ENCODE peak calls at places on chromosomes 7 and 10, in four cellular contexts. One of them, this sample, is unnamed.
A peak's percentile ranks its signal among the peaks of the same experiment; 100 is the strongest.

GRCh38 chr10:63166742-63167258 is 33.7 kb downstream of the NRBF2 start:
- DNase-seq in Daoy: peak; percentile 45
- DNase-seq in activated CD4-positive, alpha-beta memory T cell treated with anti-CD3 and anti-CD28 coated beads for 36 hours: no peak
- DNase-seq in DMS153: peak; percentile 57
- DNase-seq in this sample: peak; percentile 74

GRCh38 chr7:151683615-151684407 is 164.1 kb upstream of the RHEB start:
- DNase-seq in Daoy: no peak
- DNase-seq in activated CD4-positive, alpha-beta memory T cell treated with anti-CD3 and anti-CD28 coated beads for 36 hours: no peak
- DNase-seq in DMS153: no peak
- DNase-seq in this sample: no peak

GRCh38 chr10:86367339-86367951 is 850 bp upstream of the GRID1 start:
- DNase-seq in Daoy: no peak
- DNase-seq in activated CD4-positive, alpha-beta memory T cell treated with anti-CD3 and anti-CD28 coated beads for 36 hours: no peak
- DNase-seq in DMS153: no peak
- DNase-seq in this sample: no peak

GRCh38 chr7:144399946-144400345 is 3.5 kb downstream of the NOBOX start:
- DNase-seq in Daoy: no peak
- DNase-seq in activated CD4-positive, alpha-beta memory T cell treated with anti-CD3 and anti-CD28 coated beads for 36 hours: no peak
- DNase-seq in DMS153: no peak
- DNase-seq in this sample: no peak

GRCh38 chr10:112087953-112088352 is 95.6 kb downstream of the GPAM start:
- DNase-seq in Daoy: no peak
- DNase-seq in activated CD4-positive, alpha-beta memory T cell treated with anti-CD3 and anti-CD28 coated beads for 36 hours: no peak
- DNase-seq in DMS153: no peak
- DNase-seq in this sample: no peak

GRCh38 chr7:8363407-8364015 is 69.9 kb upstream of the NXPH1 start:
- DNase-seq in Daoy: no peak
- DNase-seq in activated CD4-positive, alpha-beta memory T cell treated with anti-CD3 and anti-CD28 coated beads for 36 hours: no peak
- DNase-seq in DMS153: peak; percentile 26
- DNase-seq in this sample: no peak

GRCh38 chr10:74337330-74338016 is 186.5 kb downstream of the ADK start:
- DNase-seq in Daoy: peak; percentile 15
- DNase-seq in activated CD4-positive, alpha-beta memory T cell treated with anti-CD3 and anti-CD28 coated beads for 36 hours: no peak
- DNase-seq in DMS153: no peak
- DNase-seq in this sample: no peak

GRCh38 chr10:27285093-27285492 is 44.5 kb upstream of the ACBD5 start:
- DNase-seq in Daoy: no peak
- DNase-seq in activated CD4-positive, alpha-beta memory T cell treated with anti-CD3 and anti-CD28 coated beads for 36 hours: peak; percentile 70
- DNase-seq in DMS153: no peak
- DNase-seq in this sample: peak; percentile 6

GRCh38 chr10:25177093-25177753 is 2.4 kb downstream of the GPR158 start:
- DNase-seq in Daoy: no peak
- DNase-seq in activated CD4-positive, alpha-beta memory T cell treated with anti-CD3 and anti-CD28 coated beads for 36 hours: no peak
- DNase-seq in DMS153: no peak
- DNase-seq in this sample: no peak

GRCh38 chr7:79091661-79092060 is 361.8 kb downstream of the MAGI2 start:
- DNase-seq in Daoy: no peak
- DNase-seq in activated CD4-positive, alpha-beta memory T cell treated with anti-CD3 and anti-CD28 coated beads for 36 hours: no peak
- DNase-seq in DMS153: no peak
- DNase-seq in this sample: no peak

GRCh38 chr7:150326657-150327268 is 3.4 kb upstream of the ACTR3C start:
- DNase-seq in Daoy: no peak
- DNase-seq in activated CD4-positive, alpha-beta memory T cell treated with anti-CD3 and anti-CD28 coated beads for 36 hours: no peak
- DNase-seq in DMS153: no peak
- DNase-seq in this sample: no peak

GRCh38 chr7:40541336-40541735 is 406.5 kb downstream of the SUGCT start:
- DNase-seq in Daoy: no peak
- DNase-seq in activated CD4-positive, alpha-beta memory T cell treated with anti-CD3 and anti-CD28 coated beads for 36 hours: no peak
- DNase-seq in DMS153: no peak
- DNase-seq in this sample: no peak

GRCh38 chr10:80283536-80284199 is 5.8 kb downstream of the MAT1A start:
- DNase-seq in Daoy: no peak
- DNase-seq in activated CD4-positive, alpha-beta memory T cell treated with anti-CD3 and anti-CD28 coated beads for 36 hours: no peak
- DNase-seq in DMS153: no peak
- DNase-seq in this sample: no peak

GRCh38 chr10:48463318-48464003 is 141.4 kb downstream of the ARHGAP22 start:
- DNase-seq in Daoy: no peak
- DNase-seq in activated CD4-positive, alpha-beta memory T cell treated with anti-CD3 and anti-CD28 coated beads for 36 hours: peak; percentile 4
- DNase-seq in DMS153: no peak
- DNase-seq in this sample: no peak

GRCh38 chr10:88207121-88207546 is 343.7 kb downstream of the PTEN start:
- DNase-seq in Daoy: no peak
- DNase-seq in activated CD4-positive, alpha-beta memory T cell treated with anti-CD3 and anti-CD28 coated beads for 36 hours: no peak
- DNase-seq in DMS153: no peak
- DNase-seq in this sample: no peak

GRCh38 chr7:137878333-137878961 is 31.7 kb upstream of the DGKI start:
- DNase-seq in Daoy: no peak
- DNase-seq in activated CD4-positive, alpha-beta memory T cell treated with anti-CD3 and anti-CD28 coated beads for 36 hours: no peak
- DNase-seq in DMS153: no peak
- DNase-seq in this sample: no peak

GRCh38 chr7:37930226-37930948 is 9.9 kb downstream of the EPDR1 start:
- DNase-seq in Daoy: no peak
- DNase-seq in activated CD4-positive, alpha-beta memory T cell treated with anti-CD3 and anti-CD28 coated beads for 36 hours: no peak
- DNase-seq in DMS153: no peak
- DNase-seq in this sample: no peak

GRCh38 chr7:23235688-23236280 is 10.8 kb upstream of the GPNMB start:
- DNase-seq in Daoy: peak; percentile 91
- DNase-seq in activated CD4-positive, alpha-beta memory T cell treated with anti-CD3 and anti-CD28 coated beads for 36 hours: no peak
- DNase-seq in DMS153: peak; percentile 26
- DNase-seq in this sample: peak; percentile 14

GRCh38 chr10:72753760-72754231 is 61.9 kb downstream of the MCU start:
- DNase-seq in Daoy: no peak
- DNase-seq in activated CD4-positive, alpha-beta memory T cell treated with anti-CD3 and anti-CD28 coated beads for 36 hours: no peak
- DNase-seq in DMS153: no peak
- DNase-seq in this sample: no peak

GRCh38 chr7:28125381-28126046 is 55.1 kb downstream of the JAZF1 start:
- DNase-seq in Daoy: no peak
- DNase-seq in activated CD4-positive, alpha-beta memory T cell treated with anti-CD3 and anti-CD28 coated beads for 36 hours: no peak
- DNase-seq in DMS153: no peak
- DNase-seq in this sample: no peak

GRCh38 chr10:62548686-62549085 is 174.5 kb downstream of the ZNF365 start:
- DNase-seq in Daoy: no peak
- DNase-seq in activated CD4-positive, alpha-beta memory T cell treated with anti-CD3 and anti-CD28 coated beads for 36 hours: no peak
- DNase-seq in DMS153: no peak
- DNase-seq in this sample: no peak

GRCh38 chr10:49296826-49297225 is 2.1 kb upstream of the C10orf71 start:
- DNase-seq in Daoy: no peak
- DNase-seq in activated CD4-positive, alpha-beta memory T cell treated with anti-CD3 and anti-CD28 coated beads for 36 hours: no peak
- DNase-seq in DMS153: no peak
- DNase-seq in this sample: no peak

GRCh38 chr10:123891147-123892011 is at the start of gene CPXM2:
- DNase-seq in Daoy: peak; percentile 54
- DNase-seq in activated CD4-positive, alpha-beta memory T cell treated with anti-CD3 and anti-CD28 coated beads for 36 hours: no peak
- DNase-seq in DMS153: no peak
- DNase-seq in this sample: no peak